ENCODE peak calls at places on chromosomes 5 and 9, in nine cellular contexts. B is H9; X is Right ventricle myocardium superior; Q is germinal center; Z is activated effector memory CD4-positive, alpha-beta T cell treated with Interleukin-2 at 50 U/mL for 16 hours; A is COR-L47; Y is CD4-positive, alpha-beta memory T cell; U is H4; S is neural crest cell. K is an unnamed sample.

GRCh38 chr9:22976454-22976853 is 529.8 kb downstream of the DMRTA1 start:
- DNase-seq in B (no peak), X (no peak), Q (no peak), Z (no peak), A (no peak), Y (no peak), U (no peak), S (no peak), K (no peak)

GRCh38 chr9:109950710-109951443 is 170.9 kb downstream of the PALM2AKAP2 start:
- DNase-seq in B (no peak), X (no peak), Q (no peak), Z (no peak), A (no peak), Y (no peak), U (no peak), S (no peak), K (no peak)

GRCh38 chr5:2534970-2535369 is 216.5 kb downstream of the IRX2 start:
- DNase-seq in B (no peak), X (no peak), Q (no peak), Z (no peak), A (no peak), Y (no peak), U (no peak), S (no peak), K (no peak)

GRCh38 chr9:134707031-134707680 is 65.6 kb downstream of the COL5A1 start:
- DNase-seq in B (no peak), X (peak; percentile 91), Q (no peak), Z (no peak), A (peak; percentile 28), Y (no peak), U (peak; percentile 83), S (no peak), K (no peak)

GRCh38 chr9:135504262-135505229 is 4.1 kb downstream of the MRPS2 start:
- DNase-seq in B (peak; percentile 78), X (peak; percentile 79), Q (peak; percentile 75), Z (peak; percentile 36), A (peak; percentile 47), Y (peak; percentile 34), U (peak; percentile 48), S (peak; percentile 66), K (peak; percentile 88)

GRCh38 chr9:35914307-35914807 is 5.1 kb downstream of the SPAAR start:
- DNase-seq in B (peak; percentile 72), X (peak; percentile 88), Q (no peak), Z (no peak), A (no peak), Y (no peak), U (peak; percentile 62), S (peak; percentile 34), K (no peak)

GRCh38 chr9:17519761-17520160 is 59.1 kb upstream of the SH3GL2 start:
- DNase-seq in B (no peak), X (no peak), Q (no peak), Z (no peak), A (peak; percentile 16), Y (no peak), U (no peak), S (no peak), K (no peak)

GRCh38 chr9:136436055-136436634 is 3.5 kb downstream of the INPP5E start:
- DNase-seq in B (no peak), X (no peak), Q (no peak), Z (no peak), A (no peak), Y (no peak), U (no peak), S (no peak), K (no peak)

GRCh38 chr9:130002320-130002719 is 40.7 kb downstream of the FNBP1 start:
- DNase-seq in B (no peak), X (no peak), Q (no peak), Z (no peak), A (no peak), Y (no peak), U (no peak), S (no peak), K (no peak)